ENCODE peak calls at places on chromosome 21, in five cellular contexts. S, Q, Y, B and H are unnamed samples.

GRCh38 chr21:22575165-22575584 is 1577.0 kb downstream of the NCAM2 start:
- DNase-seq in S (peak), Q (no peak), Y (no peak), B (peak), H (no peak)

GRCh38 chr21:25518491-25518911 is 88.8 kb downstream of the MRPL39 start:
- DNase-seq in S (peak), Q (no peak), Y (no peak), B (no peak), H (no peak)

GRCh38 chr21:38333290-38334272 is 76.8 kb downstream of the KCNJ15 start:
- DNase-seq in S (no peak), Q (peak), Y (no peak), B (no peak), H (no peak)

GRCh38 chr21:16815228-16815627 is 697.6 kb upstream of the CXADR start:
- DNase-seq in S (no peak), Q (no peak), Y (no peak), B (no peak), H (no peak)

GRCh38 chr21:14054682-14055081 is 156.1 kb downstream of the LIPI start:
- DNase-seq in S (no peak), Q (no peak), Y (no peak), B (no peak), H (no peak)

GRCh38 chr21:16842716-16843115 is 670.1 kb upstream of the CXADR start:
- DNase-seq in S (no peak), Q (no peak), Y (no peak), B (no peak), H (no peak)

GRCh38 chr21:43318841-43319781 is 107.8 kb downstream of the SIK1 start:
- DNase-seq in S (no peak), Q (no peak), Y (no peak), B (no peak), H (no peak)

GRCh38 chr21:43770066-43770655 is 5.9 kb downstream of the CSTB start:
- DNase-seq in S (no peak), Q (no peak), Y (no peak), B (no peak), H (no peak)

GRCh38 chr21:42784276-42784675 is 95.1 kb downstream of the WDR4 start:
- DNase-seq in S (no peak), Q (no peak), Y (no peak), B (no peak), H (no peak)

GRCh38 chr21:30083120-30083945 is 83.3 kb downstream of the CLDN17 start:
- DNase-seq in S (peak), Q (no peak), Y (no peak), B (no peak), H (no peak)

GRCh38 chr21:42568834-42569731 is 55.4 kb downstream of the SLC37A1 start:
- DNase-seq in S (no peak), Q (no peak), Y (no peak), B (no peak), H (peak)

GRCh38 chr21:18026359-18026758 is 207.2 kb upstream of the C21orf91 start:
- DNase-seq in S (no peak), Q (no peak), Y (no peak), B (no peak), H (no peak)

GRCh38 chr21:29175408-29176147 is 45.1 kb downstream of the MAP3K7CL start:
- DNase-seq in S (no peak), Q (no peak), Y (no peak), B (no peak), H (no peak)

GRCh38 chr21:38012700-38013099 is 96.4 kb upstream of the KCNJ6 start:
- DNase-seq in S (no peak), Q (no peak), Y (no peak), B (no peak), H (no peak)

GRCh38 chr21:42414928-42415769 is 11.4 kb downstream of the UBASH3A start:
- DNase-seq in S (no peak), Q (no peak), Y (no peak), B (peak), H (no peak)

GRCh38 chr21:26972131-26972707 is 5.3 kb upstream of the ADAMTS5 start:
- DNase-seq in S (no peak), Q (no peak), Y (no peak), B (no peak), H (no peak)

GRCh38 chr21:25573409-25574206 is 33.7 kb downstream of the MRPL39 start:
- DNase-seq in S (no peak), Q (no peak), Y (no peak), B (peak), H (no peak)

GRCh38 chr21:42918291-42918690 is 7.1 kb downstream of the ERVH48-1 start:
- DNase-seq in S (no peak), Q (no peak), Y (no peak), B (no peak), H (no peak)

GRCh38 chr21:42524341-42525227 is 10.9 kb downstream of the SLC37A1 start:
- DNase-seq in S (peak), Q (peak), Y (peak), B (no peak), H (peak)

GRCh38 chr21:25283720-25284119 is 323.6 kb downstream of the MRPL39 start:
- DNase-seq in S (peak), Q (no peak), Y (no peak), B (no peak), H (no peak)

GRCh38 chr21:10272216-10272615 is 249.2 kb upstream of the TPTE start:
- DNase-seq in S (no peak), Q (no peak), Y (no peak), B (no peak), H (peak)

GRCh38 chr21:45405819-45406762 is 1.1 kb downstream of the COL18A1 start:
- DNase-seq in S (peak), Q (peak), Y (no peak), B (no peak), H (no peak)

GRCh38 chr21:45407629-45408247 is 2.8 kb downstream of the COL18A1 start:
- DNase-seq in S (no peak), Q (peak), Y (no peak), B (no peak), H (no peak)

GRCh38 chr21:45408271-45408791 is 3.4 kb downstream of the COL18A1 start:
- DNase-seq in S (no peak), Q (peak), Y (no peak), B (no peak), H (no peak)

GRCh38 chr21:45405271-45405818 is 380 bp downstream of the COL18A1 start:
- DNase-seq in S (peak), Q (peak), Y (no peak), B (peak), H (no peak)

DNA sequence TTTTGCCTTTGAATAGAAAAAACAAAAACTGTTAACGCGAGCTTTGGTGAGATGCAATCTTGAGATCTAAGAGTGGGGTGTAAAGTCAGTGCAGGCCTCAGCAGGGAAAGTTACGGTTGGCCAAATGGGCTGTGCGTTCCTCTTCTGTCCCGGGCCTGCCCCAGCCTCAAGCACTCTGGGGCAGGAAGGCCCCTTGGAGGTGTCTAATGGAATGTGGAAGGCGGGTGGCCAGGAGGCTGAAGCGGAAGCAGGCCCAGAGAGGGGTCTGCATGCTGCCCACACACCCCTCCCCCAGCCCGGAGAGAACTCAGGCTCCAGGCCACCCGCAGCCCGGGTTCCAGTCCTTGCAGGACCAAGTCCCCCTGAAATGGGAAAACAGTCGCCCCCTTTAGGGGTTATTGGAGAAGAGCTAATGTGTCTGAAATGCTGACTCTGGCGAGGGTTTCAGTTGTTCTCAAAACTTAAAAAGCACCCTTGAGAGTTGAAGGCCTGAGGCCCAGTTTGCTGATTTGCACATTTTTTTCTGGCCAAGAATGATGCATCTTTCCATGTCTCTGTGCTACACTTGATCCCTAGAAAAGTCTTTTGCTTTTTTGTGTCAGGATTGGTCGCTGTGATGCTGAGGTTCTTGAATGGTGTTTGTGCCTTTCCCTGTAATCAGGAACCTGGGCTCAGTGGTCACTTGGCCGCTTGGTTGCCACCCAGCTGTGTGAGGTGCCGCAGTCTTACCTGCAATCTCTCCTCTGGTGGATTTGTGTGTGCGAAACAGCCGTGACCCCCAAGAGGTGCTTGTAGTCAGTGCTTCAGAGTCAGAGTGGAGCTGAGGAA is 2.0 kb downstream of the COL18A1 start:
- DNase-seq in S (peak), Q (peak), Y (no peak), B (no peak), H (no peak)
- TF ChIP-seq CTCF in S (peak), Q (no peak), Y (no peak), B (no peak), H (no peak)

DNA sequence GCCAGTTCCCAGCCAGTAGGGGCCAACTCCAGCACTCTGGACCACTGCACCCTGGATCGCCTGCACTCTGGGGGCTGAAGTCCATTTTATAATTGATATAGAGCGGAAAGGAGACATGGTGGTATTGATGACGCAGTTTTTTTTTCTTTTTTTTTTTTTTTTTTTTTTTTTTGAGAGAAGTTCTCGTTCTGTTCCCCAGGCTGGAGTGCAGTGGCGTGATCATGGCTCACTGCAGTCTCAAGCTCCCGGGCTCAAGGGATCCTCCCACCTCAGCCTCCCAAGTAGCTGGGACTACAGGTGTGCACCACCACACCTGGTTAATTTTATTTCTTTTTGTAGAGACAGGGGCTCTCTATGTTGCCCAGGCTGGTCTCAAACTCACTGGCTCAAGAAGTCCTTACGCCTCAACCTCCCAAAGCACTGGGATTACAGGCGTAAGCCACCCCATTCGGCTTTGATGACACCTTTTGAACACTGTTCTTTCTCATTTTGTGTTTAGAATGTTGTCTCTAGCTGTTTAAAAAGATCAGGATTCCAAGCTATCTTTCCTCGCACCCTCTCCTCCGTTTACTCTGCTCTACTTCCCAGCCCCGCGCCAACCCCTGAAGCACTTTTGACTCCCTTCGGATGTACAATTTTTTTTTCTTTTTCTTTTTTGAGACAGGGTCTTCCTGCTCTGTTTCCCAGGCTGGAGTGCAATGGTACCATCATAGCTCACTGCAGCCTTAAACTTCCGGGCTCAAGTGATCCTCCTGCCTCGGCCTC is 960 bp downstream of the MX2 start:
- DNase-seq in S (no peak), Q (no peak), Y (no peak), B (no peak), H (no peak)
- H3K4me3 ChIP-seq in S (no peak), Q (peak), Y (peak), B (no peak), H (peak)

GRCh38 chr21:33291686-33292085 is 25.5 kb downstream of the IL10RB start:
- DNase-seq in S (no peak), Q (no peak), Y (no peak), B (no peak), H (no peak)

GRCh38 chr21:33293136-33293535 is 27.0 kb downstream of the IL10RB start:
- DNase-seq in S (no peak), Q (no peak), Y (no peak), B (no peak), H (no peak)

GRCh38 chr21:33290441-33290840 is 24.3 kb downstream of the IL10RB start:
- DNase-seq in S (no peak), Q (no peak), Y (no peak), B (no peak), H (no peak)

GRCh38 chr21:33293811-33294216 is 27.6 kb downstream of the IL10RB start:
- DNase-seq in S (no peak), Q (no peak), Y (no peak), B (no peak), H (no peak)

GRCh38 chr21:33292724-33293123 is 26.6 kb downstream of the IL10RB start:
- DNase-seq in S (no peak), Q (no peak), Y (no peak), B (no peak), H (no peak)
- H3K27ac ChIP-seq in S (no peak), Q (peak), Y (no peak), B (no peak), H (no peak)

GRCh38 chr21:39379986-39380891 is 31.4 kb upstream of the HMGN1 start:
- DNase-seq in S (peak), Q (peak), Y (peak), B (peak), H (peak)
- TF ChIP-seq CTCF in S (no peak), Q (no peak), Y (no peak), B (peak), H (no peak)

DNA sequence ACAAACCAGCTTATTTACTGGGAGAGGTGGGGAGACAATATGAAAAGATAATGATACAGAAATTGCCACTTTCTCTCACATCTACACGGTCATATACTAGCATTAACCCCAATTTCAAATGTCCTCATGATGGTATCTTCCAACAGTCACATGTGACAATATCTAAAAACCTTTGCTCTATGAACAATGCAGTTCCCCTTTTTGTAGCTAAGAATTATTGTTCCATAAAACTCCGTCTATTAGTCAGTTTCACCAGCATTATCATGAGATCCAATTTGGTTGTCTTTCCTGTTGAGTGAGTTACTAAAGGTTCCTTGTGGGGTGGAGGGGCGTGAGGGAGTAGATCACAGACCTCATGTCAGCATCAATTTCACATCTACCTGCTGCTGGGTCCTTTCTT is 1.7 kb downstream of the TIAM1 start:
- DNase-seq in S (no peak), Q (no peak), Y (no peak), B (no peak), H (no peak)
- H3K4me3 ChIP-seq in S (no peak), Q (peak), Y (no peak), B (no peak), H (no peak)

DNA sequence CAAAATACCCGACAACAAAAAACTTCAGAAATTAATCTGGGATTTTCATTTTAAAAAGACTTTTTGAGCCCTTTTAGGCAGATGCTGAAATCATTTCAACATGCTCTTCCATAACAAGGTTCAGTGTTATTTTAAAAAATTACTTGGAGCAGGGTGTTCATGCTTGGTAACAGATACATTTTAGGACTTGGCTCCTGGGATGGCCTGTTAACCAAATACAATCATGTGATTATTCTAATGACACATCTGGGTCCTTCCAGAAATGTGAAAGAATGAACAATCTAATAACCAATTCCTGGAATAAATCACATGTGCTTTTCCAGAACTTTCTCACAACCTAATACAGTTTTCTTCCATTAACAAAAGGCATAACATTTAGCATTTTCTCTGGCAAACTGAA is 379.8 kb upstream of the RUNX1 start:
- DNase-seq in S (no peak), Q (no peak), Y (no peak), B (no peak), H (no peak)
- H3K27ac ChIP-seq in S (no peak), Q (peak), Y (peak), B (no peak), H (no peak)

GRCh38 chr21:28018741-28019669 is 973.7 kb downstream of the LTN1 start:
- DNase-seq in S (no peak), Q (no peak), Y (no peak), B (no peak), H (no peak)
- TF ChIP-seq CTCF in S (no peak), Q (peak), Y (no peak), B (no peak), H (no peak)

GRCh38 chr21:45539796-45540600 is 2.2 kb downstream of the SLC19A1 start:
- DNase-seq in S (no peak), Q (peak), Y (peak), B (no peak), H (peak)
- H3K4me3 ChIP-seq in S (no peak), Q (no peak), Y (no peak), B (peak), H (no peak)